ENCODE peak calls at places on chromosomes 16 and 17, in six cellular contexts. One of them, this sample, is unnamed.

GRCh38 chr16:54911079-54911478 is 19.6 kb upstream of the IRX5 start:
- DNase-seq in epithelial cell of esophagus: no peak
- DNase-seq in BJ: no peak
- DNase-seq in HFFc6: no peak
- DNase-seq in AG04449: no peak
- DNase-seq in right atrium auricular region: no peak
- DNase-seq in this sample: no peak

GRCh38 chr16:52002021-52002420 is 544.9 kb downstream of the TOX3 start:
- DNase-seq in epithelial cell of esophagus: peak
- DNase-seq in BJ: no peak
- DNase-seq in HFFc6: no peak
- DNase-seq in AG04449: no peak
- DNase-seq in right atrium auricular region: no peak
- DNase-seq in this sample: no peak

GRCh38 chr17:1323336-1323735 is 43.9 kb downstream of the TRARG1 start:
- DNase-seq in epithelial cell of esophagus: peak
- DNase-seq in BJ: no peak
- DNase-seq in HFFc6: no peak
- DNase-seq in AG04449: no peak
- DNase-seq in right atrium auricular region: no peak
- DNase-seq in this sample: no peak

GRCh38 chr17:64653985-64654355 is 8.1 kb downstream of the SMURF2 start:
- DNase-seq in epithelial cell of esophagus: no peak
- DNase-seq in BJ: no peak
- DNase-seq in HFFc6: no peak
- DNase-seq in AG04449: no peak
- DNase-seq in right atrium auricular region: no peak
- DNase-seq in this sample: no peak

GRCh38 chr16:1960665-1961630 is 1.6 kb downstream of the NDUFB10 start:
- DNase-seq in epithelial cell of esophagus: peak
- DNase-seq in BJ: no peak
- DNase-seq in HFFc6: peak
- DNase-seq in AG04449: no peak
- DNase-seq in right atrium auricular region: no peak
- DNase-seq in this sample: no peak

GRCh38 chr17:37752482-37752881 is 7.6 kb upstream of the HNF1B start:
- DNase-seq in epithelial cell of esophagus: peak
- DNase-seq in BJ: peak
- DNase-seq in HFFc6: peak
- DNase-seq in AG04449: peak
- DNase-seq in right atrium auricular region: no peak
- DNase-seq in this sample: no peak

GRCh38 chr17:56367381-56367780 is 214.1 kb downstream of the ANKFN1 start:
- DNase-seq in epithelial cell of esophagus: no peak
- DNase-seq in BJ: no peak
- DNase-seq in HFFc6: no peak
- DNase-seq in AG04449: no peak
- DNase-seq in right atrium auricular region: no peak
- DNase-seq in this sample: no peak

GRCh38 chr17:20988896-20989295 is 53.9 kb downstream of the USP22 start:
- DNase-seq in epithelial cell of esophagus: no peak
- DNase-seq in BJ: no peak
- DNase-seq in HFFc6: no peak
- DNase-seq in AG04449: no peak
- DNase-seq in right atrium auricular region: no peak
- DNase-seq in this sample: no peak

GRCh38 chr16:75068075-75068474 is 48.5 kb downstream of the LDHD start:
- DNase-seq in epithelial cell of esophagus: no peak
- DNase-seq in BJ: no peak
- DNase-seq in HFFc6: no peak
- DNase-seq in AG04449: no peak
- DNase-seq in right atrium auricular region: no peak
- DNase-seq in this sample: no peak

GRCh38 chr17:76307299-76307965 is 644 bp downstream of the QRICH2 start:
- DNase-seq in epithelial cell of esophagus: no peak
- DNase-seq in BJ: no peak
- DNase-seq in HFFc6: no peak
- DNase-seq in AG04449: no peak
- DNase-seq in right atrium auricular region: no peak
- DNase-seq in this sample: no peak

GRCh38 chr16:70691223-70692129 is 5.6 kb upstream of the MTSS2 start:
- DNase-seq in epithelial cell of esophagus: no peak
- DNase-seq in BJ: peak
- DNase-seq in HFFc6: peak
- DNase-seq in AG04449: peak
- DNase-seq in right atrium auricular region: peak
- DNase-seq in this sample: peak

GRCh38 chr17:38428150-38428642 is at the start of gene ARHGAP23:
- DNase-seq in epithelial cell of esophagus: no peak
- DNase-seq in BJ: no peak
- DNase-seq in HFFc6: peak
- DNase-seq in AG04449: no peak
- DNase-seq in right atrium auricular region: no peak
- DNase-seq in this sample: no peak

GRCh38 chr17:42252528-42253172 is 23.5 kb downstream of the STAT5B start:
- DNase-seq in epithelial cell of esophagus: peak
- DNase-seq in BJ: no peak
- DNase-seq in HFFc6: peak
- DNase-seq in AG04449: no peak
- DNase-seq in right atrium auricular region: no peak
- DNase-seq in this sample: no peak

GRCh38 chr16:12271006-12271405 is 294.5 kb downstream of the SNX29 start:
- DNase-seq in epithelial cell of esophagus: peak
- DNase-seq in BJ: no peak
- DNase-seq in HFFc6: peak
- DNase-seq in AG04449: no peak
- DNase-seq in right atrium auricular region: no peak
- DNase-seq in this sample: no peak

GRCh38 chr16:79363035-79363434 is 237.5 kb downstream of the MAF start:
- DNase-seq in epithelial cell of esophagus: no peak
- DNase-seq in BJ: no peak
- DNase-seq in HFFc6: no peak
- DNase-seq in AG04449: no peak
- DNase-seq in right atrium auricular region: no peak
- DNase-seq in this sample: no peak

GRCh38 chr16:70780546-70780945 is 20.4 kb downstream of the VAC14 start:
- DNase-seq in epithelial cell of esophagus: no peak
- DNase-seq in BJ: no peak
- DNase-seq in HFFc6: no peak
- DNase-seq in AG04449: no peak
- DNase-seq in right atrium auricular region: no peak
- DNase-seq in this sample: no peak

GRCh38 chr17:76841776-76842405 is 26.3 kb upstream of the MGAT5B start:
- DNase-seq in epithelial cell of esophagus: no peak
- DNase-seq in BJ: no peak
- DNase-seq in HFFc6: no peak
- DNase-seq in AG04449: no peak
- DNase-seq in right atrium auricular region: no peak
- DNase-seq in this sample: no peak

DNA sequence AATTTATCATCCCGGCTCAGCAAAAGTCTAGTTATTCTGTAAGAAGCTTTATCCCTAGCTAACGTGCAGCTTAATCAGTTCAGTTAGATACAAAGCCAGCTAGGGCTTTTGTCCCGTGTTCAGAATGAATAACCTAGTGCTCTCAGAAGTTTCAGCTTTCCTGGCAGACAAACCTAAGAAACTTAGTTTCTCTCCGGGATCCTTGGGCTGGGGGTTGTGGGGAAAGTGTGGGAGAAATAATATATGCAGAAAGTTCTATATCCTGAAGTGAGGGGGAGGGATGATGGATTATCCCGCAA is 475.7 kb upstream of the CCL2 start:
- DNase-seq in epithelial cell of esophagus: no peak
- DNase-seq in BJ: no peak
- DNase-seq in HFFc6: no peak
- DNase-seq in AG04449: no peak
- DNase-seq in right atrium auricular region: no peak
- DNase-seq in this sample: no peak
- TF ChIP-seq CTCF in epithelial cell of esophagus: no peak
- TF ChIP-seq CTCF in BJ: no peak
- TF ChIP-seq CTCF in HFFc6: peak
- TF ChIP-seq CTCF in AG04449: no peak
- TF ChIP-seq CTCF in right atrium auricular region: no peak
- TF ChIP-seq CTCF in this sample: no peak

GRCh38 chr17:79036181-79036580 is 12.2 kb downstream of the C1QTNF1 start:
- DNase-seq in epithelial cell of esophagus: no peak
- DNase-seq in BJ: no peak
- DNase-seq in HFFc6: no peak
- DNase-seq in AG04449: no peak
- DNase-seq in right atrium auricular region: no peak
- DNase-seq in this sample: no peak
- TF ChIP-seq CTCF in epithelial cell of esophagus: no peak
- TF ChIP-seq CTCF in BJ: no peak
- TF ChIP-seq CTCF in HFFc6: no peak
- TF ChIP-seq CTCF in AG04449: no peak
- TF ChIP-seq CTCF in right atrium auricular region: no peak
- TF ChIP-seq CTCF in this sample: no peak

DNA sequence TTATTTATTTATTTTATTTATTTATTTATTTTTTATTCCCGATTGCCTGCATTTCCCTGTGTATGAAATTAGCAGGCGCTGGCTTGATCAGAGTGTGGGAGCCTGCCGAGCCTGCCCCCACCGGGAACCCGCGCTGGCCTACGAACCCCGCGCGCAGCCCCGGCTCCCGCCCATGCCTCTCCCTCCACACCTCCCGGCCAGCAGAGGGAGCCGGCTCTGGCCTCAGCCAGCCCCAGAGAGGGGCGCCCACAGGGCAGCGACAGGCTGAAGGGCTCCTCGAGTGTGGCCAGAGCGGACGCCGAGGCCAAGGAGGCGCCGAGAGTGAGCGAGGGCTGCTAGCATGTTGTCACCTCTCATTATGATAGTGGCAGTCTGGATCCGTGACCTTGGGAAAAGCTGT is 13.0 kb upstream of the RBL2 start:
- DNase-seq in epithelial cell of esophagus: no peak
- DNase-seq in BJ: no peak
- DNase-seq in HFFc6: no peak
- DNase-seq in AG04449: no peak
- DNase-seq in right atrium auricular region: no peak
- DNase-seq in this sample: no peak
- TF ChIP-seq CTCF in epithelial cell of esophagus: no peak
- TF ChIP-seq CTCF in BJ: no peak
- TF ChIP-seq CTCF in HFFc6: peak
- TF ChIP-seq CTCF in AG04449: no peak
- TF ChIP-seq CTCF in right atrium auricular region: no peak
- TF ChIP-seq CTCF in this sample: no peak

DNA sequence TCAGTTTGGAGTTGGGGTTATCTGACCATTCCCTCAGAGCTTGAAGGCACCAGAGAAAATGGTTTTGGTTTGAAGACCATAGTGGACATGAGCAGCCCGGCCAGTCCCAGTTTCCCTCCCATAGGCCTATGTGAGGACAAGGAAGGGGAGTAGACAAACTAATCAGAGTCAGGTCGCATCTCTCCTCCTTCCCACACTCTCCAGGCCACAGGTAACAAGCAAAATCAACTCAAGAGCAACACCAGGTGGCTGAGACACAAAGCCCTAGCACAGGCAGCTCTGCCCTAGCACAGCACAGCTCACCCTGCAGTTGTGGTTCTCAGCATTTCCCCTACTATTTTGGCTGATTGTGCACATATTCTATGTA is 7.2 kb downstream of the SUPT4H1 start:
- DNase-seq in epithelial cell of esophagus: no peak
- DNase-seq in BJ: no peak
- DNase-seq in HFFc6: no peak
- DNase-seq in AG04449: no peak
- DNase-seq in right atrium auricular region: no peak
- DNase-seq in this sample: no peak
- TF ChIP-seq CTCF in epithelial cell of esophagus: no peak
- TF ChIP-seq CTCF in BJ: no peak
- TF ChIP-seq CTCF in HFFc6: no peak
- TF ChIP-seq CTCF in AG04449: no peak
- TF ChIP-seq CTCF in right atrium auricular region: no peak
- TF ChIP-seq CTCF in this sample: no peak

This sample was measured in osteocyte.